ENCODE peak calls at places on chromosomes 3 and 15, in six cellular contexts. U is A549, L is MCF 10A, Z is lower leg skin, P is GM23338, C is right atrium auricular region. R is an unnamed sample.

GRCh38 chr3:8607285-8608040 is 37.1 kb downstream of the SSUH2 start:
- DNase-seq in Z (peak; percentile 87), C (peak; percentile 91), L (peak; percentile 61), U (peak; percentile 25), P (peak; percentile 51), R (peak; percentile 57)

GRCh38 chr3:17234382-17234781 is 349.6 kb downstream of the PLCL2 start:
- DNase-seq in C (no peak), U (no peak), L (no peak), P (no peak), Z (no peak), R (no peak)

GRCh38 chr3:12929801-12930200 is 88.4 kb upstream of the RPL32 start:
- DNase-seq in C (no peak), U (no peak), Z (no peak), P (no peak), L (no peak), R (no peak)

GRCh38 chr3:50147447-50147846 is 7.7 kb upstream of the SEMA3F start:
- DNase-seq in Z (no peak), L (no peak), P (no peak), U (no peak), C (no peak), R (no peak)

GRCh38 chr3:63343674-63344073 is 65.6 kb downstream of the SYNPR start:
- DNase-seq in P (peak; percentile 82), L (peak; percentile 93), C (peak; percentile 80), Z (peak; percentile 94), U (no peak), R (peak; percentile 98)

GRCh38 chr15:31484986-31485385 is 158.4 kb downstream of the KLF13 start:
- DNase-seq in P (no peak), C (no peak), U (no peak), L (no peak), Z (peak; percentile 84), R (no peak)

GRCh38 chr15:62783303-62783957 is 259.1 kb upstream of the TPM1 start:
- DNase-seq in U (no peak), Z (no peak), P (no peak), L (peak; percentile 61), C (no peak), R (peak; percentile 61)

GRCh38 chr3:117165611-117166051 is 456.1 kb downstream of the TUSC7 start:
- DNase-seq in Z (no peak), C (no peak), U (no peak), P (peak; percentile 32), L (no peak), R (no peak)

GRCh38 chr3:152348436-152349177 is 79.9 kb downstream of the MBNL1 start:
- DNase-seq in P (no peak), Z (no peak), C (no peak), U (no peak), L (no peak), R (no peak)

GRCh38 chr3:129505341-129505740 is 23.1 kb upstream of the RHO start:
- DNase-seq in Z (no peak), P (no peak), U (no peak), C (no peak), L (no peak), R (no peak)

GRCh38 chr3:98962951-98963350 is 61.5 kb upstream of the DCBLD2 start:
- DNase-seq in P (no peak), C (no peak), L (no peak), U (no peak), Z (no peak), R (no peak)

GRCh38 chr3:188687389-188687788 is 484.4 kb upstream of the TPRG1 start:
- DNase-seq in C (no peak), U (no peak), Z (no peak), P (peak; percentile 50), L (peak; percentile 76), R (no peak)

GRCh38 chr15:26866298-26867198 is at the start of gene GABRA5:
- DNase-seq in U (peak; percentile 67), C (no peak), P (peak; percentile 90), L (no peak), Z (peak; percentile 53), R (no peak)

GRCh38 chr3:28948685-28949084 is 332.2 kb upstream of the RBMS3 start:
- DNase-seq in U (no peak), L (no peak), Z (no peak), P (no peak), C (no peak), R (no peak)

DNA sequence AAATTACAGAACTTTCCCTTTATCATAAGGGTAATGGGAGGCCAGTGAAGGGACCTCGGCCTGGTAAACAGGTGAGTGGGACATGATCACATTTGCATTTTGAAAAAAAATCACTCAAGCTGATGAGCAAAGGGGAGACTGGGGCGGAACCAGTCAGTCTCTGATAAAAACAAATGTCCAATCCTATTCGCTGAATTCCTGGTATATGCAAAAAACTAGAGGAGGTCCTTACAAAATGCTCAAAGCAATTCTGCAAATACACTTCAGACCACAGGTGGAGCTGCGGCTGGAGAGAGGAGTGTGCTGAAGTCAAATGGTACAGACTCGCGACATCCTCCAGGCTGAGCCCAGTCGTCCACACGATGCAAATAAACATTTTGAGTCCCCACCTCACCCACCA is 166.7 kb downstream of the FOXP1 start:
- DNase-seq in C (no peak), P (peak; percentile 79), L (peak; percentile 30), Z (no peak), U (no peak), R (no peak)
- TF ChIP-seq CTCF in C (no peak), P (peak; percentile 46), L (peak; percentile 15), Z (no peak), U (no peak), R (no peak)

GRCh38 chr3:100185847-100186246 is 71.5 kb upstream of the FILIP1L start:
- DNase-seq in Z (no peak), L (no peak), P (no peak), C (no peak), U (no peak), R (no peak)
- TF ChIP-seq CTCF in Z (no peak), L (no peak), P (no peak), C (no peak), U (no peak), R (no peak)

GRCh38 chr15:32994810-32995424 is 199.6 kb downstream of the FMN1 start:
- DNase-seq in U (peak; percentile 13), C (no peak), P (peak; percentile 52), L (peak; percentile 52), Z (no peak), R (no peak)
- TF ChIP-seq CTCF in U (peak; percentile 95), C (peak; percentile 26), P (peak; percentile 68), L (peak; percentile 47), Z (no peak), R (peak; percentile 62)

GRCh38 chr3:132867956-132868355 is 145.7 kb upstream of the NPHP3 start:
- DNase-seq in L (peak; percentile 43), U (no peak), Z (no peak), P (no peak), C (no peak), R (no peak)
- TF ChIP-seq CTCF in L (no peak), U (no peak), Z (no peak), P (no peak), C (no peak), R (no peak)

GRCh38 chr3:111621535-111621934 is 26.4 kb upstream of the ZBED2 start:
- DNase-seq in C (no peak), U (no peak), Z (no peak), P (peak; percentile 88), L (peak; percentile 39), R (no peak)
- TF ChIP-seq CTCF in C (no peak), U (peak; percentile 41), Z (no peak), P (peak; percentile 92), L (peak; percentile 39), R (peak; percentile 23)

GRCh38 chr3:53817809-53818208 is 28.4 kb downstream of the CHDH start:
- DNase-seq in L (no peak), P (no peak), Z (peak; percentile 74), C (no peak), U (no peak), R (no peak)
- TF ChIP-seq CTCF in L (no peak), P (no peak), Z (no peak), C (no peak), U (no peak), R (no peak)

DNA sequence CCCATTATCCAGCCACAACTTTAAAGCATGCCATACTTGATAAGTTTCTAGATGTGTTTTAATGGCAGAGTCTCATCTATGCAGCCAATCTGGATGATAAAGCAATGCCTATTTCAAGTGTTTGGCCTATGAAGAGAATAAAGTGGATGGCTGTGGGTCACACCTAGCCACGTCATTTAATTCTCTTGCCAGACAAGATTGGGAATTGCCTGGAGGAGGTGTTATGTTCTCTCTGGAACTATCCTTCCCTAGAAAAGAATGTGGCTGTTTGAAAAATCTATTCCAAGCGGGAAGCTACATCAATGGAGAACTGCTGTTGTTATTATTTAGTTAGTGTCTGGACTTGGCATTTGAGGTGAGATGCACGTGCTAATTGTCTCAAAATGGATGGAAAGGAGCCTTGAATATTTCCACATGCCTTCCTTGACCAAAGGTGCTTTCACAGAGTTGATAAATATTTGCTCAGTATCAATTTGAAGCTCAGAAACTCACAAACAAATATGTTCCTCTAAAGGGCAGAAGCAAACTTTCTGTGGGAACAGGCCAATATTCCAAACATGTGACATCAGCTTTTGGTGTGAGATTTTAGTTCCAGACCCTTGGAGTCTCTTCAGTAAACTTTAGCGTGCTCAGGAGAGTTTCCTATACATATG is 510.5 kb upstream of the SGO1 start:
- DNase-seq in L (no peak), C (no peak), Z (no peak), P (no peak), U (no peak), R (no peak)
- TF ChIP-seq CTCF in L (no peak), C (no peak), Z (no peak), P (no peak), U (no peak), R (no peak)

GRCh38 chr3:81214626-81215025 is 546.8 kb downstream of the GBE1 start:
- DNase-seq in P (no peak), Z (no peak), C (no peak), L (no peak), U (no peak), R (no peak)

GRCh38 chr3:81216192-81216591 is 545.3 kb downstream of the GBE1 start:
- DNase-seq in U (no peak), L (peak; percentile 66), Z (no peak), C (no peak), P (no peak), R (no peak)

GRCh38 chr3:81218023-81218422 is 543.4 kb downstream of the GBE1 start:
- DNase-seq in L (peak; percentile 34), C (no peak), P (peak; percentile 46), Z (no peak), U (no peak), R (no peak)
- TF ChIP-seq CTCF in L (peak; percentile 20), C (no peak), P (peak; percentile 68), Z (no peak), U (peak; percentile 52), R (peak; percentile 54)